ENCODE peak calls at places on chromosomes 13 and 19, in eight cellular contexts. N, B, Q, F, I, D, P and M are unnamed samples.

GRCh38 chr19:51210385-51210784 is 14.5 kb upstream of the CD33 start:
- DNase-seq in Q (no peak), I (no peak), D (no peak), F (no peak), P (no peak), B (no peak), N (no peak), M (no peak)

GRCh38 chr19:2252481-2253105 is 3.5 kb downstream of the AMH start:
- DNase-seq in P (no peak), I (no peak), F (no peak), B (no peak), N (peak; percentile 45), D (no peak), Q (no peak), M (no peak)

GRCh38 chr19:38634757-38635482 is 12.5 kb upstream of the ACTN4 start:
- DNase-seq in P (peak; percentile 47), F (peak; percentile 50), B (peak; percentile 63), I (peak; percentile 85), D (peak; percentile 3), N (peak; percentile 77), Q (peak; percentile 51), M (no peak)

GRCh38 chr13:59946924-59947323 is 216.8 kb downstream of the DIAPH3 start:
- DNase-seq in P (no peak), N (no peak), F (no peak), Q (no peak), I (no peak), B (no peak), D (no peak), M (no peak)

GRCh38 chr19:16200038-16200775 is 2.5 kb downstream of the AP1M1 start:
- DNase-seq in D (no peak), F (no peak), B (no peak), P (no peak), N (no peak), Q (no peak), I (peak; percentile 72), M (no peak)

GRCh38 chr13:80955487-80955886 is 614.6 kb upstream of the SPRY2 start:
- DNase-seq in I (no peak), D (no peak), B (no peak), F (no peak), N (no peak), P (no peak), Q (no peak), M (no peak)

GRCh38 chr13:20911037-20911436 is 8.5 kb upstream of the XPO4 start:
- DNase-seq in Q (no peak), F (no peak), D (no peak), N (no peak), P (no peak), I (no peak), B (no peak), M (no peak)

GRCh38 chr19:39645800-39646411 is 9.8 kb upstream of the LGALS16 start:
- DNase-seq in Q (peak; percentile 3), B (no peak), I (no peak), N (no peak), F (peak; percentile 2), D (no peak), P (no peak), M (no peak)

GRCh38 chr13:45162821-45163220 is 38.0 kb downstream of the KCTD4 start:
- DNase-seq in F (no peak), Q (no peak), D (no peak), B (no peak), N (no peak), P (no peak), I (no peak), M (no peak)

GRCh38 chr13:113902956-113903355 is 39.1 kb upstream of the GAS6 start:
- DNase-seq in B (no peak), I (peak; percentile 61), F (no peak), D (no peak), Q (no peak), P (no peak), N (no peak), M (peak; percentile 84)

GRCh38 chr19:16541526-16542044 is 652 bp downstream of the CHERP start:
- DNase-seq in D (no peak), B (no peak), Q (no peak), P (no peak), I (no peak), F (no peak), N (peak; percentile 27), M (no peak)

GRCh38 chr19:3762130-3762473 is 380 bp upstream of the MRPL54 start:
- DNase-seq in I (no peak), N (no peak), P (no peak), Q (no peak), B (no peak), D (no peak), F (no peak), M (no peak)

GRCh38 chr13:81393686-81394085 is 1052.8 kb upstream of the SPRY2 start:
- DNase-seq in P (no peak), I (no peak), Q (no peak), B (no peak), N (no peak), D (no peak), F (no peak), M (no peak)

GRCh38 chr13:37443538-37443937 is 155.0 kb downstream of the POSTN start:
- DNase-seq in I (no peak), N (no peak), B (no peak), P (no peak), Q (no peak), F (no peak), D (no peak), M (no peak)

GRCh38 chr13:32471187-32471922 is 43.4 kb upstream of the N4BP2L1 start:
- DNase-seq in N (no peak), D (no peak), Q (no peak), P (no peak), B (no peak), I (no peak), F (no peak), M (no peak)

GRCh38 chr19:50242586-50242985 is 39.2 kb downstream of the MYH14 start:
- DNase-seq in N (no peak), P (no peak), Q (no peak), I (no peak), F (no peak), B (no peak), D (no peak), M (no peak)